ENCODE peak calls at places on chromosomes 5 and 9, in nine cellular contexts. N, O, V, L, P, J, C, Y and U are unnamed samples.

GRCh38 chr5:14937277-14937676 is 65.7 kb upstream of the ANKH start:
- DNase-seq in N (peak), O (no peak), V (no peak), L (no peak), P (no peak), J (no peak), C (no peak), Y (no peak), U (no peak)

GRCh38 chr5:10836991-10837390 is 76.0 kb upstream of the DAP start:
- DNase-seq in N (no peak), O (no peak), V (no peak), L (no peak), P (no peak), J (no peak), C (peak), Y (no peak), U (no peak)

GRCh38 chr9:128053560-128053959 is 13.6 kb downstream of the NAIF1 start:
- DNase-seq in N (no peak), O (no peak), V (peak), L (no peak), P (no peak), J (peak), C (no peak), Y (no peak), U (peak)

GRCh38 chr9:30574355-30575151 is 1809.9 kb upstream of the ACO1 start:
- DNase-seq in N (no peak), O (no peak), V (peak), L (no peak), P (no peak), J (no peak), C (no peak), Y (no peak), U (no peak)

GRCh38 chr5:92749943-92750342 is 831.1 kb downstream of the NR2F1-AS1 start:
- DNase-seq in N (no peak), O (peak), V (no peak), L (no peak), P (no peak), J (no peak), C (peak), Y (no peak), U (no peak)

GRCh38 chr9:6924149-6924548 is 166.4 kb downstream of the KDM4C start:
- DNase-seq in N (no peak), O (no peak), V (no peak), L (no peak), P (no peak), J (no peak), C (no peak), Y (no peak), U (no peak)

GRCh38 chr5:64853777-64854176 is 85.0 kb downstream of the CWC27 start:
- DNase-seq in N (no peak), O (no peak), V (no peak), L (no peak), P (no peak), J (no peak), C (no peak), Y (no peak), U (no peak)

GRCh38 chr5:175328176-175328575 is 115.8 kb downstream of the DRD1 start:
- DNase-seq in N (no peak), O (no peak), V (no peak), L (no peak), P (no peak), J (no peak), C (no peak), Y (no peak), U (no peak)

GRCh38 chr9:37036237-37037136 is 2.4 kb upstream of the PAX5 start:
- DNase-seq in N (peak), O (no peak), V (peak), L (no peak), P (peak), J (peak), C (peak), Y (no peak), U (peak)

GRCh38 chr5:5141625-5142527 is 1.7 kb downstream of the ADAMTS16 start:
- DNase-seq in N (peak), O (no peak), V (no peak), L (no peak), P (no peak), J (peak), C (peak), Y (peak), U (peak)

GRCh38 chr5:132016721-132017250 is 5.3 kb upstream of the ACSL6 start:
- DNase-seq in N (peak), O (no peak), V (no peak), L (no peak), P (no peak), J (no peak), C (no peak), Y (no peak), U (no peak)

GRCh38 chr9:108182270-108182669 is 673.5 kb downstream of the ACTL7B start:
- DNase-seq in N (no peak), O (no peak), V (no peak), L (no peak), P (no peak), J (no peak), C (no peak), Y (no peak), U (no peak)

GRCh38 chr5:142323480-142324376 is 1.1 kb downstream of the SPRY4 start:
- DNase-seq in N (peak), O (peak), V (no peak), L (no peak), P (no peak), J (no peak), C (peak), Y (no peak), U (peak)

GRCh38 chr5:132829742-132830435 is 558 bp downstream of the SHROOM1 start:
- DNase-seq in N (peak), O (peak), V (peak), L (no peak), P (peak), J (peak), C (peak), Y (peak), U (peak)

GRCh38 chr5:57445006-57445714 is 37.5 kb downstream of the ACTBL2 start:
- DNase-seq in N (no peak), O (no peak), V (no peak), L (no peak), P (no peak), J (no peak), C (no peak), Y (no peak), U (no peak)

GRCh38 chr5:76718381-76718832 is 2.5 kb downstream of the F2R start:
- DNase-seq in N (no peak), O (no peak), V (peak), L (no peak), P (no peak), J (no peak), C (peak), Y (no peak), U (no peak)

GRCh38 chr9:34443976-34444375 is 14.4 kb downstream of the FAM219A start:
- DNase-seq in N (no peak), O (no peak), V (no peak), L (no peak), P (no peak), J (no peak), C (no peak), Y (no peak), U (no peak)

GRCh38 chr5:113612060-113612496 is 98.6 kb downstream of the YTHDC2 start:
- DNase-seq in N (no peak), O (peak), V (no peak), L (no peak), P (no peak), J (no peak), C (peak), Y (no peak), U (no peak)

GRCh38 chr9:4397917-4398316 is 92.4 kb upstream of the SLC1A1 start:
- DNase-seq in N (no peak), O (no peak), V (no peak), L (no peak), P (no peak), J (no peak), C (peak), Y (no peak), U (no peak)

GRCh38 chr9:4389755-4390154 is 89.9 kb upstream of the GLIS3 start:
- DNase-seq in N (no peak), O (no peak), V (no peak), L (no peak), P (no peak), J (no peak), C (no peak), Y (no peak), U (no peak)

GRCh38 chr9:4389003-4389402 is 89.1 kb upstream of the GLIS3 start:
- DNase-seq in N (no peak), O (no peak), V (no peak), L (no peak), P (no peak), J (no peak), C (no peak), Y (no peak), U (no peak)

DNA sequence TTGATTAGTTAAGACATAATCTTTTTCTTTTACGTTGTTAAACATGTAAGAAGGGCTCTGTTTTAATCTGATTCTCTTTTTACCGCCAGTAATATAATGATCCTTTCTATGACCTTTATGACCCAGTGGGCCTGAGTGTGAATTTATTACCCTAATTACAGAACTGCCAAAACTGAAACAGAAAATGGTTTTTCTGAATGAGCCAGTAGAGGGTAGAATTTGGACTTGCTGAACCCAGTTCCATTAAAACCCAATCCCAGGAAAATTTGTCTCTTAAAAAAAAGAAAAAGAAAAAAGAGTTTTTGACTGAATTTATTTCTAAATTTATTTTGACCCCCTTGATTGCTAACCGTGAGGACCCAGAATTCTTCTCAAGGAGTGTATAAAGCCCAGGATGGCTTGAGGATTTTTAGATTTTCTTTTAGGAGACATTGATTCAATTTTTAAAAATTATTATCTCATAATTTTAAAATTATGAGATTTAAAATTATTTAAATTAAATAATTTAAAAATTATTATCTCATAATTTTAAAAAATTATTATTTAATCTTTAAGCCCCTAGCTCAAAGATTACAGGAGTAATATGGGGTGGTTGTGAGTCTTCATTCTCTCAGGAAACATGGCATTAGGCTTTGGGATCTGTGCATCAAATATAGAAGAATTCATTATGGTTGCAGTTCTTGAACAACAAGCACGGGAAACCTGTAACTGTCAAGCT is 94.1 kb upstream of the GLIS3 start:
- DNase-seq in N (no peak), O (no peak), V (no peak), L (no peak), P (no peak), J (no peak), C (no peak), Y (no peak), U (no peak)
- TF ChIP-seq POLR2A in N (no peak), O (no peak), V (no peak), L (no peak), P (no peak), J (no peak), C (no peak), Y (no peak), U (no peak)

DNA sequence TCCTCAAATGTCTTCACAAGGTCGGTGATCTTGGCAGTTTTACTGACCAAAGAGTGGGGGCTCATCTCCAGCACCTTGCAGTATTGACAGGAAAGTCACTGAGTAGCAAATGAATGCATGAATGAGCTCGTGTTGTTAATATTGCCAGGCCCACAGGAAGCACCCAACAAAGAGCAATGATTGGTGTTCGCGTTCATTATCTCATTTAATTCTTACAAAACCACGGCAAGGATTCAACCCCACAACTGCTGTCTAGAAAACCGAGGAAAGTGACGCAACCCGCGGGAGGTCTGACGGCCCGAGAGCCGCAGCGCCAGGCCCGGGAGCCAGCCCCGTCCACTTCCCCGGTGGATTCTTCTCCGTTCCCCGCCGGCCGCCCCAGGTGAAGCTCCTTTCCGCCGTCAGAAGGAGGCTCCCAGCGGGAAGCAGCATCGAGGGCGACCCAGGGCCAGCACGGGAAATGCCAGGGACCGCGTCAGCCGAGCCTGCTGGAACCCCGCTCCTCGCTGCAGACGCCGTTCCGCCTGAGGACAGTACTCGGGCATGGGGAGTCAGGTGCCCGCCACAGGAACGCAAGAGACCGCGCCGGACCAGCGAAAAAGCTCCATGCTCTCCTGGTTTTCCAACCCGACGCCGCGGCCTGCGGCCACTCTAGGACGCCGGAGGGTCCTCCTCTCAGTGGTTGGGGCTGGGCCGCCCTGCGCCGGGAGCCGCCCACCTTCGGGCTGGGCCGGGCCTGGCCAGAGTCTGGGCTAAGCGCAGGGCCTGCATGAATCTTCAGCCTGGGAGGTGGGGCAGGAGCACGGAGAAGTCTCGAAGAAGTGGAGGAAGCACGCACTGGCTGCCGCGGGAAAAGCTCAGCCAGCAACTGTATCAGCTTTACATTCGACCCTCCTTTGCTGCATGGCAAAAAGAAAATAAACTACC is 19.8 kb upstream of the FER start:
- DNase-seq in N (peak), O (peak), V (peak), L (no peak), P (peak), J (peak), C (peak), Y (peak), U (peak)
- TF ChIP-seq POLR2A in N (peak), O (peak), V (no peak), L (peak), P (no peak), J (peak), C (peak), Y (peak), U (peak)

GRCh38 chr5:95986937-95987520 is 25.4 kb upstream of the ELL2 start:
- DNase-seq in N (no peak), O (no peak), V (no peak), L (no peak), P (no peak), J (no peak), C (no peak), Y (no peak), U (peak)
- TF ChIP-seq POLR2A in N (no peak), O (no peak), V (no peak), L (no peak), P (no peak), J (no peak), C (no peak), Y (no peak), U (no peak)

DNA sequence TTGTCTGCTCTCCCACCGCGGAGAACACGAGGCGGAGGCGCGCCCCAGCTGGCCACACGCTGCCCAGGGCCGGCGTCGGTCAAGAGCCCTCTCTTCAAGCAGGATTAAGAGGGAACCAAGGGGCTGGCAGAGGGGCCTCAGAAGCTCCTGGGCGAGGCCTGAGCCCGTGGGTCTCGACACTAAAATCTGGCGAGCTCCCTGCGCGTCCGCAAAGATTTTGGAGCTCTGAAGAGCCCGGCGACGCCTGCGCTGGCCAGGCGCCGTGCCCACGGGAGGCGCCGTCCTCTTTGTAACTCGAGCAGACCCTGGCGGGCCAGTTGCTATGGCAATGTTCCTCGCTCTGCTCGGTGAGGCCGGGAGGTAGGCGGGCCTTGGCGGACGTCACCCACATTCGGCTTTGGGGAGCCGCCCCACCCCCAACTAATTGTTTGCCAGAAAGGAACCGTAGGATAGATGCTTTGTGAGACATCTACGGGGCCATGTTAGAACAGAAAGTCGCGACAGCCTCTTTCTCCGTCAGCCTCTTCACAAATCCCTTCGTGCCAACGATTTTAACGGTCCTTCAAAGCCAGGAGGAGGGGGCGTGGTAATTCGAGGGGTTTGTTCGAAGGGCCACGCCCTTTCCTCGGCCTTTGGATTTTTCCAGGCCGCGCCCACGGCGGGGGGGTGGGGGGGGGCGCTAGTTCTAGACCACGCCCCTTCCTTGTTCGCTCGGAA is 735 bp upstream of the CNOT8 start:
- DNase-seq in N (peak), O (peak), V (peak), L (peak), P (peak), J (peak), C (peak), Y (peak), U (peak)
- TF ChIP-seq POLR2A in N (peak), O (peak), V (no peak), L (peak), P (peak), J (no peak), C (peak), Y (peak), U (peak)

GRCh38 chr9:129174724-129175514 is 3.1 kb downstream of the IER5L start:
- DNase-seq in N (peak), O (peak), V (peak), L (no peak), P (peak), J (peak), C (peak), Y (peak), U (peak)
- TF ChIP-seq POLR2A in N (peak), O (peak), V (no peak), L (peak), P (no peak), J (no peak), C (peak), Y (peak), U (no peak)